ENCODE peak calls at places on chromosomes 5 and 9, in four cellular contexts. One of them, this sample, is unnamed.

GRCh38 chr9:80197661-80198060 is 625.9 kb downstream of the TLE4 start:
- DNase-seq in GM12878: no peak
- DNase-seq in K562: no peak
- DNase-seq in HepG2: no peak
- DNase-seq in this sample: no peak

GRCh38 chr5:18984559-18985080 is 1003.4 kb downstream of the CDH18 start:
- DNase-seq in GM12878: no peak
- DNase-seq in K562: no peak
- DNase-seq in HepG2: no peak
- DNase-seq in this sample: no peak

GRCh38 chr5:43635374-43635773 is 32.4 kb downstream of the NNT start:
- DNase-seq in K562: no peak
- DNase-seq in GM12878: no peak
- DNase-seq in HepG2: no peak
- DNase-seq in this sample: no peak

GRCh38 chr5:175700991-175701390 is 43.1 kb downstream of the HRH2 start:
- DNase-seq in HepG2: no peak
- DNase-seq in K562: peak; percentile 40
- DNase-seq in GM12878: no peak
- DNase-seq in this sample: peak; percentile 29

GRCh38 chr5:115179068-115179958 is 9.6 kb upstream of the TRIM36 start:
- DNase-seq in GM12878: no peak
- DNase-seq in HepG2: no peak
- DNase-seq in K562: no peak
- DNase-seq in this sample: peak; percentile 69

GRCh38 chr9:94865599-94866456 is 139.3 kb downstream of the AOPEP start:
- DNase-seq in K562: no peak
- DNase-seq in GM12878: no peak
- DNase-seq in HepG2: no peak
- DNase-seq in this sample: no peak

GRCh38 chr5:135353952-135354721 is 44.9 kb downstream of the MACROH2A1 start:
- DNase-seq in HepG2: no peak
- DNase-seq in GM12878: no peak
- DNase-seq in K562: no peak
- DNase-seq in this sample: no peak

GRCh38 chr9:82212885-82213284 is 224.3 kb downstream of the SPATA31D1 start:
- DNase-seq in K562: no peak
- DNase-seq in GM12878: no peak
- DNase-seq in HepG2: no peak
- DNase-seq in this sample: no peak

GRCh38 chr9:4415281-4415680 is 75.0 kb upstream of the SLC1A1 start:
- DNase-seq in HepG2: no peak
- DNase-seq in GM12878: no peak
- DNase-seq in K562: no peak
- DNase-seq in this sample: no peak

GRCh38 chr9:112028242-112029221 is 131.9 kb downstream of the UGCG start:
- DNase-seq in GM12878: peak; percentile 98
- DNase-seq in K562: no peak
- DNase-seq in HepG2: no peak
- DNase-seq in this sample: no peak

GRCh38 chr5:36209664-36210063 is 32.1 kb downstream of the NADK2 start:
- DNase-seq in GM12878: no peak
- DNase-seq in HepG2: no peak
- DNase-seq in K562: no peak
- DNase-seq in this sample: no peak

GRCh38 chr9:36258989-36259315 is 704 bp upstream of the GNE start:
- DNase-seq in GM12878: no peak
- DNase-seq in HepG2: no peak
- DNase-seq in K562: no peak
- DNase-seq in this sample: no peak

GRCh38 chr9:83307051-83307724 is 231.0 kb downstream of the FRMD3 start:
- DNase-seq in GM12878: no peak
- DNase-seq in HepG2: no peak
- DNase-seq in K562: no peak
- DNase-seq in this sample: no peak

GRCh38 chr5:71456362-71456743 is 902 bp downstream of the BDP1 start:
- DNase-seq in HepG2: no peak
- DNase-seq in K562: no peak
- DNase-seq in GM12878: no peak
- DNase-seq in this sample: no peak

DNA sequence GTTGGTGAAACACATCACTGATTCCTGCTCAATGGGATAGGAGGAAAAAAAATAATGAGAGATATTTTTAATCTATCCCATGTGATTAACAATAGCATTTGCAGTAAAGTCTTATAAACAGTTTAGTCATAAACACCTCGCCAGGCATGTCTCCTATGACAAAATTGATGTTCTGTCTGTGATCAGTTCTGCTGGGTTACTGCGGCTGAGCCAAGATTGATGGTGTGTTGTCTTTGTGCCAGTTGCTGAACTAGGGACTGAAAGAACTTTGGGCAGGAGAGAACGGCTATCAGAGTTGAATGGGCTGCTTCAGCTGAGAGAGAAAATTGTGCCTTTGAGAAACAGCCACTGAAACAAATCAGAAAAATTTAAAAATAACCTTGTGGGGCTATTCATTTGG is 37.3 kb upstream of the MAMDC2 start:
- DNase-seq in K562: no peak
- DNase-seq in GM12878: no peak
- DNase-seq in HepG2: no peak
- DNase-seq in this sample: no peak
- H2AFZ ChIP-seq in K562: no peak overlapping the region
- H2AFZ ChIP-seq in GM12878: no peak overlapping the region
- H2AFZ ChIP-seq in HepG2: no peak overlapping the region
- H2AFZ ChIP-seq in this sample: no peak overlapping the region

GRCh38 chr5:140637722-140638473 is 1.4 kb upstream of the TMCO6 start:
- DNase-seq in K562: no peak
- DNase-seq in GM12878: no peak
- DNase-seq in HepG2: peak; percentile 50
- DNase-seq in this sample: peak; percentile 23
- H3K27ac ChIP-seq in K562: peak overlapping the region; percentile 87
- H3K27ac ChIP-seq in GM12878: no peak overlapping the region
- H3K27ac ChIP-seq in HepG2: peak overlapping the region; percentile 94
- H3K27ac ChIP-seq in this sample: no peak overlapping the region

DNA sequence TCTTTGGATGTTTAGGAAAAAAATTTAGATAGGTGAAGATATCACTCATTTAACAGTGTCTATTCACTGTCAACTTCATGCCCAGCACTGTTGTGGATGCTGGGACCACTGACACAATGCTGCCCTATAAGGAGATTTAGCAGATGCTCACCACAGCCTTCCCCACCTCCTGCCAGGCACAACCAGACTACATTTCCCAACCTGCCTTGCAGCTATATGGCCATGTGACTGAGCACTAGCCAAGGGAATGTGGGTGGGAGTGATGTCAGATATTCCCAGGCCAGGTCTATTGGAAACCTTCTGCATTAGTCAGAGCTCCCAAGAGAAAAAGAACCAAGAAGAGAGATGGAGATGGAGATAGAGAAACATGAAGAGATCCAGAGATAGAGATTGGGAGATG is 302.6 kb upstream of the TAS2R1 start:
- DNase-seq in GM12878: no peak
- DNase-seq in K562: no peak
- DNase-seq in HepG2: no peak
- DNase-seq in this sample: peak; percentile 27
- TF ChIP-seq JUNB in GM12878: no peak
- TF ChIP-seq JUNB in K562: no peak
- TF ChIP-seq JUNB in HepG2: no peak
- TF ChIP-seq JUNB in this sample: no peak

GRCh38 chr5:134020188-134020587 is 15.4 kb upstream of the VDAC1 start:
- DNase-seq in K562: no peak
- DNase-seq in HepG2: peak; percentile 56
- DNase-seq in GM12878: no peak
- DNase-seq in this sample: no peak
- H2AFZ ChIP-seq in K562: no peak overlapping the region
- H2AFZ ChIP-seq in HepG2: no peak overlapping the region
- H2AFZ ChIP-seq in GM12878: no peak overlapping the region
- H2AFZ ChIP-seq in this sample: peak overlapping the region; percentile 70

DNA sequence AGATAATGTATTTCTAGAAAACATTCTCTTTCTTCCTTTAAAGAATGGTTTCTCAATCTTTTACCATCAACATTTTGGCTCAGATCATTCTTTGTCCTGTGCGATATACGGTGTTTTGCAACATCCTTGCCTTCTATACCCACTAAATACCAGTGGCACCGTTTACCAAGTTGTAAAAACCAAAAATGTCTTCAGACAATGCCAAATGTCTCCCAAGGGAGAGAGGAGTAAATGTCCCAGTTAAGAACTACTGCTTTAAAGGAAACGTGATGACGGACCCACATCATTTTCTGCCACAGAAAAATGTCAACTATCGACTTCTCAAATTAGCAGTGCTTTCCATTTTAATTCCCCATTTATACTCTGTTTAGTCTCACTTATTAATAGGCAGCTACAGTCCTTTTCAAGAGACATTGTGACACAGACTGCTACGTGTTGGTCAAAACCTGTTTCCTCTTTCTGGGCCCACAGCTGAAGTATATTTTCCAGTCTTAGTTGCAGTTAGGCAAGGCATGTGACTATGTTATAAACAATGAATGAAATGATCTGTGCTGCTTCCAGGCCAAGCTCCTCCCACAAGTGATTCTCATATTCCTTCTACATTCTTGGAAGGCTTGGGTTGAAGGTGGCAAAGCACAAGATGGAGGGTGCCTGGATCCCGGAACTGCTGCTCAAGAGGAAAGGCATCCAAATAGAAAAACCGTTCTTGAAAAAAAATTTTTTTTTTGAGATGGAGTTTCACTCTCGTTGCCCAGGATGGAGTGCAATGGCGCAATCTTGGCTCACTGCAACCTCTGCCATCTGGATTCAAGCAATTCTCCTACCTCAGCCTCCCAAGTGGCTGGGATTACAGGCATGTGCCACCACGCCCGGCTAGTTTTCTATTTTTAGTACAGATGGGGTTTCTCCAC is 8.8 kb downstream of the PRXL2C start:
- DNase-seq in HepG2: no peak
- DNase-seq in K562: no peak
- DNase-seq in GM12878: no peak
- DNase-seq in this sample: no peak
- H3K27ac ChIP-seq in HepG2: no peak overlapping the region
- H3K27ac ChIP-seq in K562: no peak overlapping the region
- H3K27ac ChIP-seq in GM12878: no peak overlapping the region
- H3K27ac ChIP-seq in this sample: no peak overlapping the region

This sample was measured in GM23338.